ENCODE peak calls at places on chromosomes 6 and 20, in nine cellular contexts. X, A, M, J, T, E, D, V and P are unnamed samples.

GRCh38 chr6:123074616-123075015 is 78.6 kb downstream of the CLVS2 start:
- DNase-seq in J (no peak), X (no peak), M (no peak), D (no peak), T (no peak), A (no peak), V (no peak), E (no peak), P (no peak)

GRCh38 chr6:136962661-136963060 is 40.6 kb downstream of the SLC35D3 start:
- DNase-seq in T (peak; percentile 65), J (no peak), V (no peak), M (no peak), D (no peak), A (peak; percentile 52), X (peak; percentile 56), E (no peak), P (no peak)

GRCh38 chr20:18721716-18722115 is 91.9 kb upstream of the SCP2D1 start:
- DNase-seq in X (no peak), D (no peak), A (no peak), T (no peak), M (no peak), E (no peak), V (no peak), J (no peak), P (no peak)

GRCh38 chr6:95203153-95203754 is 374.1 kb upstream of the MANEA start:
- DNase-seq in M (no peak), V (no peak), A (no peak), T (no peak), J (peak; percentile 18), D (peak; percentile 23), E (peak; percentile 23), X (peak; percentile 78), P (no peak)

GRCh38 chr6:164216368-164216767 is 801.9 kb downstream of the QKI start:
- DNase-seq in J (no peak), E (no peak), A (no peak), V (no peak), M (no peak), X (no peak), D (no peak), T (no peak), P (no peak)

GRCh38 chr6:80280258-80281010 is 174.0 kb downstream of the BCKDHB start:
- DNase-seq in T (no peak), X (no peak), A (no peak), J (no peak), E (no peak), D (no peak), M (no peak), V (no peak), P (no peak)

GRCh38 chr20:58546756-58547526 is 31.7 kb upstream of the APCDD1L start:
- DNase-seq in J (no peak), V (no peak), D (no peak), A (no peak), T (peak; percentile 13), M (no peak), E (no peak), X (no peak), P (no peak)

GRCh38 chr6:51021171-51021570 is 202.5 kb downstream of the TFAP2B start:
- DNase-seq in D (no peak), A (no peak), X (no peak), M (no peak), E (no peak), V (no peak), T (no peak), J (no peak), P (no peak)

GRCh38 chr6:88166493-88166900 is 350 bp upstream of the CNR1 start:
- DNase-seq in D (no peak), M (no peak), E (no peak), T (no peak), J (no peak), A (no peak), X (no peak), V (no peak), P (no peak)

GRCh38 chr6:160428069-160428430 is 79.9 kb downstream of the SLC22A3 start:
- DNase-seq in V (peak; percentile 77), J (no peak), D (no peak), A (no peak), M (no peak), X (no peak), E (no peak), T (peak; percentile 83), P (peak; percentile 24)

GRCh38 chr6:7590918-7591302 is 912 bp downstream of the SNRNP48 start:
- DNase-seq in M (no peak), X (peak; percentile 17), A (no peak), E (peak; percentile 36), V (no peak), T (no peak), D (no peak), J (no peak), P (no peak)

GRCh38 chr6:81752084-81752968 is at the start of gene TENT5A:
- DNase-seq in E (peak; percentile 81), V (peak; percentile 96), X (peak; percentile 91), D (peak; percentile 75), J (no peak), A (peak; percentile 95), M (no peak), T (peak; percentile 94), P (peak; percentile 92)

GRCh38 chr6:38133932-38134703 is 314.6 kb downstream of the ZFAND3 start:
- DNase-seq in E (no peak), J (no peak), T (no peak), X (no peak), V (no peak), A (no peak), D (no peak), M (no peak), P (no peak)
- H3K36me3 ChIP-seq in E (no peaks in the 10 kb centered on the region), J (no peaks in the 10 kb centered on the region), T (no peaks in the 10 kb centered on the region), X (no peaks in the 10 kb centered on the region), V (no peaks in the 10 kb centered on the region), A (no peaks in the 10 kb centered on the region), D (no peaks in the 10 kb centered on the region), M (no peaks in the 10 kb centered on the region), P (no peaks in the 10 kb centered on the region)

GRCh38 chr6:67252663-67253062 is 1382.4 kb upstream of the ADGRB3 start:
- DNase-seq in V (no peak), T (no peak), J (no peak), D (no peak), X (peak; percentile 2), M (no peak), A (no peak), E (no peak), P (no peak)
- TF ChIP-seq POLR2AphosphoS5 in V (no peak), T (no peak), J (no peak), D (no peak), X (no peak), M (no peak), A (no peak), E (no peak), P (no peak)

DNA sequence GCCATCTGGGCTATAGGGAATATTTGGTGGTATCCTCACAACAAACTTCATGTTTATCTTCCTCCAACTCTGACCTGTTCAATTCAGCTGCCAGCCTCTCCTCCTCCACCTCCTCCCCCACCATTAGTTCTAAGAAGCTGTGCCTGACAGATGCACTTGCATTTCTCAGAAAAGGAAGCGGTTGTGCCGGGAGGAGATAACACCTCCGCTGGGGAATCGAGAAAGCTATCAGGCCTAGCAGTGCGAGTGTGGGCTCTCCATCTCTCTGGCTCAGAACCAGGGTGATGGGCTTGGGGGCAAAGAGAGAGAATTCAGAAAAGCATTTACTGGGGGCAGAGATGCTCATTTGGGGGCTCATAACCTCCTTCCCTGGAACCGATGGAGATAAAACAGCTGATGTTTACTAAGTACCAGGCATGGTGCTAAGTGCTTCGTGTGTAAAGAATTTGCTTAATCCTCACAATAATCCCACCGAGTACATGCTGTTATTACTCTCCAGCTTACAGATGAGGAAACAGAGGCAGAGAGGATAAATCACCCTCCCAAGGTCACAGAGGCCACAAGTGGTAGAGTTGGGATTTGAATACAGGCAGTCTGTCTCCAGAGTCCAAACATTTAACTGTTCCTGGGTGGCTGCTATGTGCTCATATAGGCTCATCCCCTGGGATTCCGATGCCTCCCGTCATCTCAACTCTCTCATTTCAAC is 38.3 kb downstream of the COX4I2 start:
- DNase-seq in D (no peak), E (peak; percentile 82), T (no peak), V (no peak), J (no peak), M (no peak), A (no peak), X (no peak), P (no peak)
- H3K36me3 ChIP-seq in D (peaks cover 3% of the 10 kb centered on the region), E (peaks cover 83% of the 10 kb centered on the region), T (peaks cover 21% of the 10 kb centered on the region), V (peaks cover 4% of the 10 kb centered on the region), J (peaks cover 4% of the 10 kb centered on the region), M (peaks cover 20% of the 10 kb centered on the region), A (no peaks in the 10 kb centered on the region), X (peaks cover 12% of the 10 kb centered on the region), P (no peaks in the 10 kb centered on the region)

GRCh38 chr20:62901891-62902290 is 24.4 kb downstream of the DIDO1 start:
- DNase-seq in A (no peak), E (no peak), J (no peak), M (no peak), X (no peak), T (no peak), V (peak; percentile 31), D (no peak), P (no peak)

GRCh38 chr20:62900692-62901584 is 25.4 kb downstream of the DIDO1 start:
- DNase-seq in T (peak; percentile 39), E (no peak), V (peak; percentile 51), M (no peak), A (peak; percentile 53), X (peak; percentile 73), J (no peak), D (no peak), P (no peak)

GRCh38 chr20:62899633-62900051 is 26.7 kb downstream of the DIDO1 start:
- DNase-seq in D (no peak), M (no peak), V (peak; percentile 65), T (no peak), A (peak; percentile 42), X (peak; percentile 78), E (peak; percentile 33), J (no peak), P (peak; percentile 41)

GRCh38 chr20:62898970-62899632 is 27.2 kb downstream of the DIDO1 start:
- DNase-seq in A (no peak), D (no peak), X (no peak), J (no peak), V (peak; percentile 57), E (no peak), T (no peak), M (no peak), P (no peak)

DNA sequence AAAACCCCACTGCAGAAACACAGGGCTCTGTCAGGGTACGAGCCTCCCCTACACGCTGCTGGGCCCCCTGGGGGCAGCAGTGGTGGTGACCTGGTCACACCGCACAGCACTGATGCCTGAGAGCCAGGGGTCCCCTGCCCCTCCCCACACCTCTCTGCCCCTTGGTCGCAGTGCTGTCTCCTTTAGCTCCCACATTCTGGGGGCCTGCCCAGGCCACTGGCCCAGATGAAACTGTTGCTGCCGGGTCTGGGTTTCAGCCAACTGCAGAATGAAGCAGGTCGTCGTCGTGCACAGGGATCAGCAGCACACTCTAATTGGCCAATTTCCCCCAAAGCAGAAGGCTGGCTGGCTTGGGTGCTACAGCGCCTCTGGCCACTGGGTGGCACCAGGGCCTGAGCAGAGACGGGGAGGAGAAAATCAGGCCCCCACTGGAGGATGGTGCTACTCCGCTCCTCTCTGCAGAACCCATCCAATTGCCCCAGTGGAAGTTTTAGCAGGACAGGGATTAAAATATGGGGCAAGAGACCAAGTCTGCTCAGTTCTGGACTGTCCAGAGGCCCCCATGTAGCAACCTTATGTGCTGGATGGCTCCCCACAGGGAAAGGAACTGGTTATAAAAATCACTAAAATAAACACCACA is 26.1 kb downstream of the DIDO1 start:
- DNase-seq in E (peak; percentile 85), M (no peak), J (no peak), A (peak; percentile 81), T (peak; percentile 75), D (peak; percentile 23), V (peak; percentile 88), X (peak; percentile 92), P (peak; percentile 78)
- TF ChIP-seq POLR2AphosphoS5 in E (no peak), M (no peak), J (no peak), A (peak; percentile 28), T (no peak), D (peak; percentile 52), V (no peak), X (peak; percentile 88), P (peak; percentile 56)

GRCh38 chr6:78954740-78955139 is 87.4 kb downstream of the IRAK1BP1 start:
- DNase-seq in M (no peak), D (no peak), X (no peak), J (no peak), V (no peak), T (no peak), E (no peak), A (no peak), P (no peak)
- H3K36me3 ChIP-seq in M (peaks cover 15% of the 10 kb centered on the region), D (peaks cover 14% of the 10 kb centered on the region), X (peaks cover 35% of the 10 kb centered on the region), J (peaks cover 35% of the 10 kb centered on the region), V (peaks cover 73% of the 10 kb centered on the region), T (peaks cover 94% of the 10 kb centered on the region), E (peaks cover 91% of the 10 kb centered on the region), A (no peaks in the 10 kb centered on the region), P (peaks cover 13% of the 10 kb centered on the region)